ENCODE peak calls at places on chromosomes 13 and 19, in four cellular contexts. N is CD8-positive, alpha-beta T cell; Q is sigmoid colon; X is thoracic aorta. O is an unnamed sample.

GRCh38 chr19:14059093-14059480 is 2.8 kb downstream of the PALM3 start:
- DNase-seq in N (peak; percentile 57), Q (no peak), X (no peak), O (peak; percentile 85)

GRCh38 chr13:94080527-94080926 is 399.0 kb downstream of the DCT start:
- DNase-seq in N (no peak), Q (no peak), X (no peak), O (no peak)

GRCh38 chr13:31131470-31131961 is 30.2 kb downstream of the HSPH1 start:
- DNase-seq in N (no peak), Q (no peak), X (no peak), O (no peak)

GRCh38 chr19:45298264-45298663 is 24.4 kb downstream of the CKM start:
- DNase-seq in N (no peak), Q (no peak), X (no peak), O (no peak)

GRCh38 chr19:1068111-1069001 is 1.4 kb downstream of the ARHGAP45 start:
- DNase-seq in N (peak; percentile 88), Q (no peak), X (no peak), O (no peak)

GRCh38 chr13:33123066-33123940 is 107.1 kb downstream of the KL start:
- DNase-seq in N (no peak), Q (peak; percentile 81), X (no peak), O (no peak)

GRCh38 chr13:110713981-110714797 is 689 bp downstream of the ING1 start:
- DNase-seq in N (peak; percentile 89), Q (peak; percentile 84), X (no peak), O (peak; percentile 86)

GRCh38 chr13:42078113-42078769 is 29.8 kb downstream of the DGKH start:
- DNase-seq in N (no peak), Q (no peak), X (no peak), O (no peak)

GRCh38 chr19:40150170-40150569 is 41.1 kb upstream of the MAP3K10 start:
- DNase-seq in N (no peak), Q (no peak), X (no peak), O (peak; percentile 11)

GRCh38 chr13:81762449-81762848 is 1421.5 kb upstream of the SPRY2 start:
- DNase-seq in N (no peak), Q (no peak), X (no peak), O (no peak)

GRCh38 chr13:93620366-93620765 is 393.8 kb downstream of the GPC6 start:
- DNase-seq in N (no peak), Q (no peak), X (no peak), O (no peak)

GRCh38 chr19:16325161-16325527 is 518 bp downstream of the KLF2 start:
- DNase-seq in N (peak; percentile 35), Q (peak; percentile 82), X (no peak), O (no peak)
- TF ChIP-seq CTCF in N (no peak), Q (no peak), X (no peak), O (no peak)

GRCh38 chr13:98975822-98976261 is 2.0 kb downstream of the DOCK9 start:
- DNase-seq in N (no peak), Q (no peak), X (no peak), O (no peak)
- H3K4me1 ChIP-seq in N (peaks cover 46% of the 10 kb centered on the region), Q (peaks cover 54% of the 10 kb centered on the region), X (peaks cover 32% of the 10 kb centered on the region), O (peaks cover 18% of the 10 kb centered on the region)

GRCh38 chr19:51258165-51258564 is 7.3 kb downstream of the SIGLECL1 start:
- DNase-seq in N (no peak), Q (no peak), X (no peak), O (no peak)

GRCh38 chr19:51258761-51259160 is 7.9 kb downstream of the SIGLECL1 start:
- DNase-seq in N (no peak), Q (no peak), X (no peak), O (no peak)

GRCh38 chr19:51256053-51256682 is 5.3 kb downstream of the SIGLECL1 start:
- DNase-seq in N (no peak), Q (no peak), X (no peak), O (no peak)

GRCh38 chr19:51257471-51257870 is 6.6 kb downstream of the SIGLECL1 start:
- DNase-seq in N (no peak), Q (no peak), X (no peak), O (no peak)

DNA sequence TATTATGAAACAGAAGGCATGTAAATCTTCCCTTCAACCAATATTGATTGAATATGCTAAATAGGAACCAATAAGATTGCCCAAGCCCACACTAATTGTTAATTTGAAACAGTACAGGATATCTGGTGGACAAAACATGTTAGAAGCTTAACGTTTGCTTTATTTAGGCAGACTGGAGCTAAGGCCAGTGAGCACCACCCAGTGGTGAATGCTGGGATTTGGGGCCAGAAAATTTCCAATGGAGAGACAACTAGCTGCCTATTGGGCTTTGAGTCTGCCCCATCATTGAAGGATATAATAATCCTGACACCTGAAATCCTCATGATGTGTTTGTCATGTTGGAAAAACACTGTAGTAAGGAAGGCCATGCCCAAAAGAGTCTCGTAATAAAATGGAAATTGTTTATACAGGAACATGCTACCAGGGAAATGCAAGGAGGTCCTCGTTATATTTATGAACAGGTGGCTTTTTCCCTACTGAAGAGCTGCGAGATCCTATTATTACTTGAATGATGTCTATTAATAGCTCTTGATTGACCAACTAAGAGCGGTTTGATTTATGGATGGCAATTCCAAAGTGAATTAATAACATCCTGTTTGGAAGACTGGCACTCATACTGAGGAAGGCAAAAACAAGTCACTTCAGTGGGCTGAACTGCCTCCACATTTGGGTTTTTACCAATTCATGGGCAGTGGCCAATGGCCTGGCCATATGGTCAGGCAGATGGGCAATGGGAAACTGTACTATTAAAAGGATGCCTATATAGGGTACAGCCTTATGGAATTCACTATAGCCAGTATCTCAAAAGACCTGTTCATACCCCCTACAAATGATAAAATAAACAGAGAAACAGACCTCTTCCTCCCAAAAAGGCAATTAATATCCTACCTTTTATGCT is 8.7 kb downstream of the SIGLECL1 start:
- DNase-seq in N (no peak), Q (no peak), X (no peak), O (peak; percentile 47)
- H3K27ac ChIP-seq in N (no peak overlapping the region), Q (no peak overlapping the region), X (no peak overlapping the region), O (no peak overlapping the region)

GRCh38 chr19:22545751-22546150 is 88.4 kb upstream of the ZNF492 start:
- DNase-seq in N (no peak), Q (no peak), X (no peak), O (no peak)
- TF ChIP-seq CTCF in N (no peak), Q (peak; percentile 65), X (peak; percentile 76), O (no peak)